ENCODE peak calls at places on chromosomes 7 and 10, in five cellular contexts. P is PC-3, Y is spleen, A is lung, H is IMR-90. G is an unnamed sample. For H3K4me1, the result is how much of the 10 kb centered on the place peaks cover.

GRCh38 chr10:99394256-99394655 is 36.2 kb downstream of the GOT1 start:
- DNase-seq in P (no peak), A (peak), H (no peak), Y (no peak), G (peak)

GRCh38 chr7:2431260-2431867 is 28.0 kb downstream of the CHST12 start:
- DNase-seq in P (peak), H (no peak), A (no peak), Y (no peak), G (no peak)

GRCh38 chr7:56291-56913 is 136.0 kb upstream of the FAM20C start:
- DNase-seq in H (no peak), P (no peak), Y (no peak), A (no peak), G (peak)

GRCh38 chr7:25028370-25028971 is 48.5 kb upstream of the OSBPL3 start:
- DNase-seq in P (peak), H (peak), A (no peak), Y (no peak), G (no peak)

GRCh38 chr7:133112976-133113375 is 31.1 kb upstream of the CHCHD3 start:
- DNase-seq in A (no peak), Y (no peak), H (no peak), P (no peak), G (no peak)

GRCh38 chr7:100132697-100133137 is 6.0 kb downstream of the MBLAC1 start:
- DNase-seq in A (peak), Y (peak), H (peak), P (peak), G (peak)

GRCh38 chr7:20562461-20562860 is 53.0 kb upstream of the ABCB5 start:
- DNase-seq in P (peak), H (no peak), Y (no peak), A (no peak), G (no peak)

GRCh38 chr7:48441848-48442492 is 270.7 kb downstream of the ABCA13 start:
- DNase-seq in A (no peak), Y (no peak), H (no peak), P (no peak), G (peak)

GRCh38 chr7:150335774-150336112 is 5.7 kb downstream of the RARRES2 start:
- DNase-seq in Y (no peak), P (no peak), H (no peak), A (no peak), G (peak)
- H3K4me1 ChIP-seq in Y (under half), P (under half), H (under half), A (under half), G (under half)

GRCh38 chr10:77266242-77266641 is 371.4 kb downstream of the KCNMA1 start:
- DNase-seq in P (no peak), H (no peak), Y (no peak), A (no peak), G (peak)

GRCh38 chr10:77269163-77269562 is 368.4 kb downstream of the KCNMA1 start:
- DNase-seq in A (no peak), P (no peak), Y (no peak), H (no peak), G (no peak)

GRCh38 chr10:77264527-77264926 is 373.1 kb downstream of the KCNMA1 start:
- DNase-seq in Y (no peak), P (no peak), A (no peak), H (no peak), G (no peak)

GRCh38 chr10:77267703-77268630 is 369.6 kb downstream of the KCNMA1 start:
- DNase-seq in H (peak), A (no peak), Y (no peak), P (no peak), G (no peak)

DNA sequence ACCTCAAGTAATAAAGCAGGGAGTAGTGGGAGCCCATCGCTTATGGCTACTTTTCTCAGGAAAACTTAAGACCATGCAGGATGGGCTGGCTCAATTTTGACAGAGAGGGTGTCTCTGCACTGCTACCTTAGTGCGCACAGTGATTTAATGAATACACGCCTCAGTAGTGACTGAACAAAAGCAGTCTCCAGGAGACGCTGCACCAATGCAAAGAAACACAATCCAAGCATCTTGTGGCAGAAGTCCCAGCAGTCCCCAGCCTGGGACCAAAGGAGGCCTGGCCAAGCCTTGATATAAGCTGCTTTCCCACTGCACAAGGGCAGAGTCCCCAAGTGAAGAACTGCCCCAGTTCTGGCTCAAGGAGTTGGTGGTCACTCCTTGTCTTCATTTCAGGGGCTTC is 368.9 kb downstream of the KCNMA1 start:
- DNase-seq in H (no peak), A (no peak), Y (no peak), P (no peak), G (no peak)
- H3K4me1 ChIP-seq in H (under half), A (under half), Y (under half), P (under half), G (under half)

GRCh38 chr10:72321248-72322029 is 33.3 kb downstream of the DNAJB12 start:
- DNase-seq in P (no peak), Y (peak), H (no peak), A (no peak), G (no peak)
- H3K4me1 ChIP-seq in P (under half), Y (half or more), H (under half), A (under half), G (under half)

DNA sequence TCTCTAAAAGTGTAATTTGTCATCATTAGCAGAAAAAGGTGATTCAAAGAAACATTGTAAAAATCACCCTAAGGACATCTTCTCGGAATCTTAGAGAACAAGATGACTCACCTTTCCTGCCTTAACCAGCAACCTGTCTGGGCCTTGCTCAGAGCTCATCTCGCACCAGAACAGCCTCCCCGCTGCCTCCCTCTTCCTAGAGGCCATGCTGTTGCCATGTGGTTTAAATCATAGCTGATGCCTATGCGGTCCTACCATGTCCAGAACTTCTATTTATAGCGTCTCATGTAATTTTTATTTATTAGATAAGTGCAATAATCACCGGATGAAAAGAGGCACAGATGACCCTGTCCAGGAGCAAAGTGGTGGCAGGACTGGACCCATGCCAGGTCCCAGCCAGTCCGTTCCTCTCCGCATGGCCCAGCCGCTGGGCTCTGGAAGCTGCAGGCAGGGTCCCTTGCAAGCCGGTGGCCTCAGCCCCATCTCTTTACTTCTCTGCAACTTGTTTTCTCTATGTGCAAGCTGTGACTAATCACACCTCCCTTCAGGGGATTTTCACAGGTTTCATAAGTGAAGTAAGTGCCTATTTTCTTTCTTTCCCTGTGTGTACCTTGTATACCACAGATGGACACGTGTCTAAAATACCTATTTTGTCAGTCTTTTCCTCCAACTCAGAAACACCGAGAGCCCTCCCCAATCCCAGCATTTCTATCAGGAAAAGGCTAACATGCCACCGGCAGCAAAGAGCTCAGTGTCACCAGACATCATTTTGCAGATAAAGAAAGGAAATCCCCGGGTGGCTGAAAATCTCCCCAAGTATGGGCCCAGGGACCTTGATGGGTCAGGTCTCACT is 27.1 kb downstream of the KLF6 start:
- DNase-seq in A (no peak), P (peak), Y (peak), H (no peak), G (no peak)
- H3K4me1 ChIP-seq in A (under half), P (half or more), Y (under half), H (under half), G (under half)

GRCh38 chr10:95516774-95517373 is 44.3 kb downstream of the SORBS1 start:
- DNase-seq in P (no peak), A (no peak), Y (no peak), H (no peak), G (no peak)

GRCh38 chr10:95513941-95514392 is 47.2 kb downstream of the SORBS1 start:
- DNase-seq in Y (no peak), H (peak), P (peak), A (no peak), G (no peak)

GRCh38 chr10:95517536-95518454 is 43.4 kb downstream of the SORBS1 start:
- DNase-seq in Y (no peak), A (no peak), P (peak), H (peak), G (no peak)

GRCh38 chr10:95519132-95519487 is 42.1 kb downstream of the SORBS1 start:
- DNase-seq in Y (no peak), H (no peak), P (no peak), A (no peak), G (no peak)

DNA sequence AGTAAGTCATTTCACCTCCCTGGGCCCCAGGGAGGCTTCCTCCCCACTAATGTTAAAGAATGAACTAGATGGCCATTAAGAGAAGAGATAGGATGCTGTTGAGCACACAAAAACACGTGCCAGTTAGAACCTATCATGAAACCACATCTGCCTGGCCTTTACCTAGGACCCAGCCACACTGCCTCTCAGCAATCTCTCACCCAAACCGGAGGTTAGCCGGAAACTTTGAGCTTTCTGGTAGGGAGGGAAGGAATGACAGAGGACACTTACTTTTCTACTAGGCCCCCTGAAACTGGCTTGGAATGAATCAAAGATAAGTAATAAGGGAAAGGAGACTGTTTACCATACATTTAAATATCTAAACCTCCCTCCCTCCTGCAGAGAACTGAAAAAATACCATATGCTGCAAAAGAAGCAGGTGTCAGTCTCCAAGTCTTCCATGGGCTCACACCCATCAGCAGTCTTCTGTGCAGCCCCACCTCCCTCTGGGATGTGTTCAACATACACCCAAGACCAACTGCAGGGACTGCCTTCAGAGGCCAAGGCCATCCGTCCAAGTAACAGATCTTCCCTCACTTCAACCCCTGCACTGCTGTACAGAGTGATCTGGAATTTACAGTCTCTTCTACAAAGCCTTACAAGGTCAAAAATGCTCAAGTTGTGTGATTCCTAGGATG is 42.6 kb downstream of the SORBS1 start:
- DNase-seq in P (no peak), Y (no peak), A (no peak), H (no peak), G (no peak)
- H3K4me1 ChIP-seq in P (under half), Y (under half), A (under half), H (under half), G (under half)

DNA sequence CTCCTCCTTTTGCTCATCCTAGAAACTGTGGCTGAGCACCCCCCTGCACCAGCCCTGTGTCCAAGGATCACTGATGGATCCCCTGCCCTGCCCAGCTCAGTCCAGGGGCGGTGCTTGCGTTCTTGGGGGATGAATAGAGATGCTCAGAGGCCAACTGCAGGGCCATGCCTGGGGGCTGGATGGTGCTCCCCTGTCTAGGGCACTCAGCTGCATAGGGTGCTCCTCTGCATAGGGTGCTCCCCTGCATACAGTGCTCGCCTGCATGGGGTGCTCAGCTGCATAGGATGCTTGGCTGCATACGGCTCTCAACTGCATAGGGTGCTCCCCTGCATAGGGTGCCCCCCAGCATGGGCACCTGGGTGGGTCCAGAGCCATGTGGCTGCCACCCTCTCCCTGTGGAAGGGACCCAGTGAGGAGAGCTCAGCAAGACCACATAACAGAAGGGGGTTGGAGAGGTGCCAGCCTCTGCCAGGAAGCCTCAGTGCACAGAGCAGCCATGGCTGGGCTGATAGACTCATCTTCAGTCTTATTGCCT is 95.0 kb downstream of the BMS1 start:
- DNase-seq in P (no peak), H (no peak), A (peak), Y (no peak), G (no peak)
- H3K4me1 ChIP-seq in P (under half), H (under half), A (under half), Y (under half), G (under half)

GRCh38 chr10:59872892-59873463 is 33.4 kb downstream of the CCDC6 start:
- DNase-seq in Y (no peak), H (peak), P (no peak), A (peak), G (peak)

GRCh38 chr10:59868974-59869940 is 37.1 kb downstream of the CCDC6 start:
- DNase-seq in Y (no peak), P (no peak), H (no peak), A (no peak), G (no peak)

GRCh38 chr10:59867590-59867989 is 38.8 kb downstream of the CCDC6 start:
- DNase-seq in P (no peak), Y (no peak), A (no peak), H (no peak), G (no peak)

GRCh38 chr10:59873924-59874323 is 32.4 kb downstream of the CCDC6 start:
- DNase-seq in Y (no peak), P (no peak), H (no peak), A (no peak), G (no peak)

GRCh38 chr10:59870152-59870551 is 36.2 kb downstream of the CCDC6 start:
- DNase-seq in A (no peak), Y (no peak), H (no peak), P (no peak), G (no peak)
- H3K4me1 ChIP-seq in A (under half), Y (under half), H (under half), P (under half), G (under half)

DNA sequence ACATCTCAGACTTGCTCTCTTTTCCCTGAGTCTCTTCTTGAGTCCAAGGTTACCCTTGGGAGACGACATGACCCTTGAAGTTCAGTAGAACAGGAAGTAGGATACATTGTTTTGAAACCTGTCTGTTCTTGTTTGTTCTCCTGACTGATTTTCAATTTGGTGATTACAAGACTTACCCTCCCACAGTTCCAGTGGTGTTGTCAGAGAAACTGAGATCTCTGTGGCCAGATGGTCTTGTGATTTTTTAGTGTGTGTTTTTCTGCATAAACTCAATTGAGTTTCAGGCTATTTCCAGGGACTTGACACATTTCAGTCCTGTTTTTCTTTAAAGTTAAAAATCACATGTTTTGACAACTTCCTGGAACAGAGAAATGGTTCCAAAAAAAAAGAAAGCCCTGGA is 22.3 kb downstream of the PIK3CG start:
- DNase-seq in A (no peak), Y (no peak), H (no peak), P (no peak), G (no peak)
- H3K4me1 ChIP-seq in A (under half), Y (under half), H (under half), P (under half), G (under half)

DNA sequence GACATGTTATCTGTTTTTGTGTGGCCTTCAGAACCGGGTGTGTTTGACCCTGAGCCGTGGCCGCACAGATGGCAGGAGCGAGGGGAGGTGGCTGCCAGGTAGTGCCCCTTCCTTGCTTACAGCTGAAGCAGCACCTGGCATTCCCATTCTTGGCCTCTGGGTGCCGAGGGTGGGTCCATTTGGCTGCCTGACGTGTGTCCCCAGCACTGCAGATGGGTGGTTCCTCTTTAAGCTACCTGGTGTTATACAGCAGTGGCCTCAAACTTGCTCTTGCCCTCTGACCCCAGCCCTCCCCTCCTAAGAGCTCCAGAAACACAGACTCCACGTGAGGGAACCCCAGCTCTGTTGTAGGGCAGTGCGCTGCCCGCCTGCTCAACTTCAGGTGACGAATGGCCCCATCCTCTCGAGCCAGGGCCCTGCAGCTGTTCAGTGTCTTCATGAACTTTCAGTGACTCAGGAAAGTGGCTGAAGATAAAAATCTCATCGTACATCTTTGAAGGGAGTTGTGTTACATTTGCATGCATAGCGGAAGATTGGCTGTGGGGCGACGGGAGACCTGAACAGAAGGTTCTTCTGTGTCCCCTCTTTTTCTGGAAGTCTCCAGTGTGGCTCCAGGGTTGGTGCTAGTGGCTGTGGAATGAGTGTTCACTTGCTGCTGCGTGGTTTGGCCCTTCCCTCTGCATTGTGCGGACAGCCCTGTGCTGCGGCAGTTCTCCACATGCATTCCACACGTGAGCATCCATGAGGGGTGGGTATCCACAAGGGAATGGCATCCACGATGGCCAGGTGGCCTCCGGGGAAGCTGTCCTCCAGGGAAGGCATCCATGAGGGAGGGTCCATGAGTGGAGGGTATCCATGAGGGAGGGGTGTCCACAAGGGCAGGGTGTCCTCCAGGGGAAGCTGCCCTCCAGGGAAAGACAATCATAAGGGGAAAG is 91.6 kb downstream of the INPP5A start:
- DNase-seq in Y (peak), A (no peak), H (no peak), P (no peak), G (no peak)
- H3K4me1 ChIP-seq in Y (under half), A (half or more), H (under half), P (under half), G (under half)

G was measured in thyroid gland.